ENCODE peak calls at places on chromosomes 4 and X, in eight cellular contexts. K is WTC11, L is H9, T is mesothelial cell of epicardium, O is GM12878, Z is fibroblast of lung, R is GM13977, D is RWPE1. G is an unnamed sample.

GRCh38 chrX:17376381-17377046 is 1.5 kb downstream of the NHS start:
- DNase-seq in Z (peak; percentile 13), R (no peak), K (no peak), L (no peak), T (no peak), O (no peak), D (no peak), G (no peak)

GRCh38 chrX:67546496-67547423 is 2.9 kb downstream of the AR start:
- DNase-seq in O (no peak), R (no peak), K (no peak), L (peak; percentile 29), T (no peak), D (no peak), Z (no peak), G (no peak)

GRCh38 chrX:22559506-22559905 is 286.8 kb downstream of the CBLL2 start:
- DNase-seq in D (no peak), O (no peak), T (no peak), R (no peak), L (no peak), Z (peak; percentile 56), K (no peak), G (no peak)

GRCh38 chrX:124736553-124737240 is 390.3 kb downstream of the SH2D1A start:
- DNase-seq in Z (no peak), T (no peak), R (no peak), D (no peak), K (peak; percentile 86), L (peak; percentile 92), O (no peak), G (no peak)

GRCh38 chr4:8775121-8775520 is 96.5 kb downstream of the HMX1 start:
- DNase-seq in T (no peak), O (no peak), L (no peak), D (no peak), Z (no peak), K (no peak), R (no peak), G (no peak)

GRCh38 chr4:110849461-110849860 is 226.6 kb upstream of the PITX2 start:
- DNase-seq in Z (no peak), O (no peak), K (no peak), T (no peak), R (no peak), D (no peak), L (no peak), G (no peak)

GRCh38 chr4:122775987-122776836 is 43.7 kb downstream of the BBS12 start:
- DNase-seq in K (no peak), D (no peak), L (peak; percentile 58), R (no peak), T (no peak), O (no peak), Z (no peak), G (no peak)

GRCh38 chrX:69530306-69530705 is 26.2 kb downstream of the NALF2 start:
- DNase-seq in L (no peak), K (no peak), T (no peak), R (no peak), Z (no peak), O (no peak), D (no peak), G (no peak)

GRCh38 chrX:74422576-74423288 is 1.4 kb downstream of the SLC16A2 start:
- DNase-seq in T (no peak), O (no peak), K (peak; percentile 70), L (peak; percentile 65), R (peak; percentile 38), D (peak; percentile 38), Z (peak; percentile 73), G (peak; percentile 75)

GRCh38 chr4:87853108-87853507 is 20.3 kb downstream of the MEPE start:
- DNase-seq in T (no peak), R (peak; percentile 45), Z (peak; percentile 41), L (no peak), K (no peak), D (peak; percentile 36), O (no peak), G (no peak)

GRCh38 chrX:24149346-24150050 is at the start of gene ZFX:
- DNase-seq in L (peak; percentile 58), T (peak; percentile 43), R (peak; percentile 66), D (no peak), Z (peak; percentile 76), K (peak; percentile 39), O (no peak), G (peak; percentile 81)
- TF ChIP-seq CTCF in L (no peak), T (no peak), R (peak; percentile 23), D (no peak), Z (no peak), K (no peak), O (no peak), G (peak; percentile 23)

GRCh38 chrX:10156199-10157031 is at the start of gene CLCN4:
- DNase-seq in R (peak; percentile 50), T (no peak), K (peak; percentile 58), L (peak; percentile 71), Z (peak; percentile 8), O (no peak), D (no peak), G (no peak)
- TF ChIP-seq CTCF in R (no peak), T (no peak), K (no peak), L (no peak), Z (no peak), O (no peak), D (no peak), G (no peak)

GRCh38 chr4:24810016-24810415 is 14.6 kb downstream of the SOD3 start:
- DNase-seq in T (no peak), O (no peak), Z (peak; percentile 59), K (no peak), L (no peak), R (no peak), D (no peak), G (no peak)

GRCh38 chr4:24808955-24809354 is 13.6 kb downstream of the SOD3 start:
- DNase-seq in Z (no peak), R (no peak), T (no peak), D (no peak), L (no peak), O (no peak), K (no peak), G (no peak)

GRCh38 chr4:24808261-24808660 is 12.9 kb downstream of the SOD3 start:
- DNase-seq in D (no peak), K (no peak), R (no peak), T (no peak), L (no peak), O (no peak), Z (no peak), G (no peak)

GRCh38 chr4:24807611-24808010 is 12.2 kb downstream of the SOD3 start:
- DNase-seq in D (no peak), L (no peak), K (no peak), Z (no peak), T (no peak), R (no peak), O (no peak), G (no peak)

DNA sequence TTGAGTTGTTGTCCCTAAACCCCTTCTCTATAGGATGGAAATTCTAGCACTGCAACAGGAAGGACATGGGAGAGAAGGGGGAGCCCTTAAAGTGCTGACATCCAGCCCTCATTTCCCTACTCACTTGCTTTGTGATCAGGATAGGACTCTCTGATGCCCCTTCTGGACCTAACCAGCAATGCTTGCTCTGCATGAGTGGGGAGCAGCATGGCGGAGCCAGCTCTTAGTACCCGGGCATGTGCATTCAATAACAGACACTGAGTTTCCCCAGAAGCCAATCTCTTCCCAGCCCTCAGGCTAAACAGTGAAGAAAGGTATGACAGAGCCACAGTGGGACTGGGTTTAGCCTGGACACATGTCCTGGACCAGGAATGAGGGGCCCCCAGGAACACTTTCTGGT is 14.0 kb downstream of the SOD3 start:
- DNase-seq in L (peak; percentile 51), D (no peak), O (no peak), K (peak; percentile 45), T (no peak), R (no peak), Z (no peak), G (no peak)
- TF ChIP-seq CTCF in L (peak; percentile 61), D (no peak), O (no peak), K (no peak), T (no peak), R (peak; percentile 13), Z (peak; percentile 12), G (peak; percentile 39)

GRCh38 chrX:45781901-45782553 is 581.4 kb upstream of the DIPK2B start:
- DNase-seq in O (no peak), Z (peak; percentile 70), L (no peak), K (no peak), T (no peak), R (no peak), D (no peak), G (no peak)
- TF ChIP-seq CTCF in O (peak; percentile 12), Z (peak; percentile 34), L (peak; percentile 20), K (no peak), T (no peak), R (no peak), D (no peak), G (no peak)

GRCh38 chrX:41518841-41519220 is 71.7 kb downstream of the NYX start:
- DNase-seq in O (no peak), T (no peak), K (no peak), L (no peak), Z (peak; percentile 14), D (no peak), R (no peak), G (no peak)

GRCh38 chrX:41518127-41518840 is 71.1 kb downstream of the NYX start:
- DNase-seq in L (no peak), R (no peak), O (no peak), D (no peak), T (no peak), Z (no peak), K (no peak), G (no peak)

GRCh38 chrX:41514179-41514578 is 67.0 kb downstream of the NYX start:
- DNase-seq in K (no peak), D (no peak), Z (no peak), R (no peak), O (no peak), L (no peak), T (no peak), G (no peak)

GRCh38 chrX:41515376-41515775 is 68.2 kb downstream of the NYX start:
- DNase-seq in L (no peak), K (no peak), D (no peak), O (no peak), R (no peak), T (no peak), Z (no peak), G (no peak)

DNA sequence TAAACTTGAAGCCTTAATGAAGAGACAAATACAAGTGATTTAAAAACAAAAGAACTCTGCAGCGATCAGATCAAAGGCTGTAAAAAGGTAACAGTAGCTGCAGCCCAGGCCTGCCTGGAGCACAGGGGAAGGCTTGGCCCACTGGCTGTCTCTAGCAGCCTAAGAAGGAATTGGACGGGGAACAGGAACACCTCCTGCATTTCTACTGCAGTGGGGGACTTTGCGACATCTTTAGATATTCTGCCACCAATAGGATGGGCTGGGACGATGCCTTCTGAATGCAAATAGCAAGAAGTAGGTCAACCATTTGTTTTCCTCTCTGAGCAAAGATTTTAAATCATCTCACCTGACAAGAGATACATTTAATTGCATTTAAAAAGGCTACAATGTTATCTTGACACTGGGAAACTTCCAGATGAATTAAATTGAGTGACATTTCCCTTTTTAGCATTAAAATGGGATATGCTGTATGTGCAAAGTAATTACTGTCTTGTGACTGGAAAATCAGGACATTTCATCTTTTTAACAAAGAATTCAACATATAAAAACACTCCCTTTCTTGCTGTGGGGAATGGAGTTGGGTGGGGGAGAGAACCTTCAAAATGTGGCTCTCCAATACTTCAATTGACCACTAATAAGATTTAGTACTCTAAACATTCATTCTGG is 70.0 kb downstream of the NYX start:
- DNase-seq in R (no peak), D (no peak), T (no peak), K (no peak), L (no peak), Z (no peak), O (no peak), G (no peak)
- TF ChIP-seq CTCF in R (no peak), D (no peak), T (no peak), K (no peak), L (no peak), Z (no peak), O (no peak), G (no peak)